ENCODE peak calls at places on chromosomes 3 and 15, in six cellular contexts. B, V, N, G, O and P are unnamed samples.

GRCh38 chr15:60760646-60761504 is 281.9 kb upstream of the ICE2 start:
- DNase-seq in B (no peak), V (no peak), N (peak; percentile 48), G (no peak), O (no peak), P (no peak)

GRCh38 chr3:33392703-33393125 is 47.5 kb downstream of the UBP1 start:
- DNase-seq in B (no peak), V (no peak), N (peak; percentile 93), G (no peak), O (peak; percentile 80), P (peak; percentile 5)

GRCh38 chr3:172882563-172882962 is 132.0 kb downstream of the ECT2 start:
- DNase-seq in B (no peak), V (no peak), N (no peak), G (no peak), O (no peak), P (no peak)

GRCh38 chr3:85939026-85939616 is 980.3 kb downstream of the CADM2 start:
- DNase-seq in B (no peak), V (no peak), N (peak; percentile 46), G (no peak), O (peak; percentile 8), P (no peak)

GRCh38 chr3:130759692-130760338 is 13.2 kb upstream of the PIK3R4 start:
- DNase-seq in B (peak; percentile 78), V (peak; percentile 43), N (peak; percentile 33), G (no peak), O (peak; percentile 79), P (peak; percentile 85)

GRCh38 chr15:99682455-99682854 is 50.8 kb downstream of the LYSMD4 start:
- DNase-seq in B (no peak), V (no peak), N (peak; percentile 92), G (no peak), O (peak; percentile 93), P (no peak)

GRCh38 chr15:90750186-90750585 is 33.0 kb downstream of the BLM start:
- DNase-seq in B (peak; percentile 67), V (no peak), N (peak; percentile 43), G (no peak), O (no peak), P (no peak)

GRCh38 chr15:84795186-84795585 is 22.0 kb upstream of the ALPK3 start:
- DNase-seq in B (no peak), V (no peak), N (no peak), G (no peak), O (no peak), P (no peak)

GRCh38 chr3:151356791-151357460 is 27.6 kb upstream of the P2RY13 start:
- DNase-seq in B (no peak), V (no peak), N (peak; percentile 71), G (no peak), O (peak; percentile 20), P (peak; percentile 9)

GRCh38 chr15:70057931-70058641 is 39.6 kb downstream of the TLE3 start:
- DNase-seq in B (no peak), V (no peak), N (no peak), G (no peak), O (no peak), P (no peak)

GRCh38 chr3:38843898-38844297 is 27.9 kb upstream of the SCN10A start:
- DNase-seq in B (peak; percentile 18), V (no peak), N (peak; percentile 44), G (no peak), O (peak; percentile 86), P (peak; percentile 37)

GRCh38 chr3:171126478-171127214 is 100.1 kb upstream of the SLC2A2 start:
- DNase-seq in B (no peak), V (no peak), N (no peak), G (no peak), O (no peak), P (no peak)

GRCh38 chr3:69462022-69462825 is 76.3 kb upstream of the FRMD4B start:
- DNase-seq in B (no peak), V (no peak), N (no peak), G (no peak), O (no peak), P (no peak)

GRCh38 chr3:136960838-136961836 is 3.4 kb downstream of the IL20RB start:
- DNase-seq in B (no peak), V (no peak), N (peak; percentile 53), G (no peak), O (no peak), P (peak; percentile 49)

GRCh38 chr15:83320831-83321230 is 36.4 kb upstream of the BNC1 start:
- DNase-seq in B (no peak), V (no peak), N (no peak), G (no peak), O (peak; percentile 73), P (no peak)

GRCh38 chr3:159583662-159584061 is 405.0 kb upstream of the IL12A start:
- DNase-seq in B (no peak), V (no peak), N (peak; percentile 51), G (no peak), O (no peak), P (no peak)

GRCh38 chr3:38519651-38520050 is 23.5 kb downstream of the EXOG start:
- DNase-seq in B (no peak), V (no peak), N (no peak), G (no peak), O (no peak), P (no peak)

GRCh38 chr3:27345959-27346865 is 23.0 kb downstream of the NEK10 start:
- DNase-seq in B (no peak), V (no peak), N (no peak), G (no peak), O (no peak), P (no peak)

GRCh38 chr15:57444877-57445513 is 68.7 kb downstream of the CGNL1 start:
- DNase-seq in B (no peak), V (no peak), N (peak; percentile 56), G (no peak), O (peak; percentile 47), P (no peak)

GRCh38 chr3:12393894-12394293 is 90.4 kb upstream of the TSEN2 start:
- DNase-seq in B (no peak), V (no peak), N (peak; percentile 49), G (no peak), O (peak; percentile 98), P (no peak)

GRCh38 chr3:152175576-152175883 is 93.2 kb upstream of the MBNL1 start:
- DNase-seq in B (no peak), V (no peak), N (peak; percentile 96), G (no peak), O (peak; percentile 89), P (no peak)

GRCh38 chr3:106302451-106303221 is 433.8 kb upstream of the CBLB start:
- DNase-seq in B (peak; percentile 97), V (no peak), N (no peak), G (no peak), O (no peak), P (no peak)

GRCh38 chr3:179794355-179794754 is 141.5 kb downstream of the USP13 start:
- DNase-seq in B (no peak), V (no peak), N (no peak), G (no peak), O (no peak), P (no peak)

GRCh38 chr15:93135459-93135858 is 46.4 kb upstream of the RGMA start:
- DNase-seq in B (no peak), V (no peak), N (no peak), G (no peak), O (no peak), P (no peak)

GRCh38 chr15:69973102-69973714 is 124.5 kb downstream of the TLE3 start:
- DNase-seq in B (peak; percentile 68), V (peak; percentile 29), N (peak; percentile 52), G (no peak), O (peak; percentile 64), P (peak; percentile 66)

GRCh38 chr3:190003730-190004129 is 117.0 kb downstream of the P3H2 start:
- DNase-seq in B (no peak), V (no peak), N (peak; percentile 95), G (no peak), O (peak; percentile 65), P (peak; percentile 60)

DNA sequence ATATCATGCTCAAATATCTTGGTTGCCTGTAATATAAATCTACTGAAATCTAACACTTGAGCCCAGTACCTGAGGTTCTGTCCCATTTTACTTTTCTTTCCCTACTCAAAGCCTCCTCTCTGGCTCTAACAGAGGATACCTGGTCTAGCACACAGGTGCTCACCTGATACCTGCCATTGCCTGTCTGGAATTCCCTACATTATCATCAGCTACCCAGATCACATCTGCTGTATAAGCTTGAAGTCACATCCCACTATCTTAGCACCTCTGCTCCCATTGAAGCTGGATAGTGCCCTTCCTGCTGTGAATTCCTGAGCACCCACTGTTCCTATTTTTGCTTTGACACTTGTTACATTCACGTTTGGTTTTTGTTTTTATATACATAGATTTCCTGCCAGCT is 30.5 kb downstream of the GYG1 start:
- DNase-seq in B (no peak), V (no peak), N (no peak), G (no peak), O (no peak), P (no peak)
- TF ChIP-seq CTCF in B (no peak), V (no peak), N (no peak), G (no peak), O (no peak), P (no peak)

DNA sequence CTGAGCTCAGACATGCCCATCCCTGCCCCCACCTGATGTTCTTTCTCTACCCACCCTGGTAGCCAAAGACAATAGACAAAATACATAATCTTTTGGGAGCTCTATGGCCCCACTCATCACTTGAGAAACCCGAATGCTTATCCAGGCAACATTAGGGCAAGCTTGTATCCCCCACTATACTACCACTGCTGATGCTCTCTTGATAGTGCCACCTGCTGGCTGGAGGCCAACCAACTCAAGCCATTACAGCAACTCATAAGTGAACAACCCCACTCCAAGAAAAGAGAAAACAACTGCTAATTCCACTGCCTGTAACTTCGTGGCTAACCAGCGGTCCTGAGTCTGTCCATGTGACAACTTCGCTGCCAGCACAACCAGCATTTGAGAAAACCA is 342.5 kb upstream of the TGFBR2 start:
- DNase-seq in B (no peak), V (no peak), N (no peak), G (no peak), O (no peak), P (no peak)
- TF ChIP-seq CTCF in B (no peak), V (no peak), N (no peak), G (no peak), O (no peak), P (no peak)

GRCh38 chr3:40602778-40603385 is 78.1 kb downstream of the ZNF621 start:
- DNase-seq in B (no peak), V (no peak), N (peak; percentile 32), G (no peak), O (no peak), P (no peak)
- TF ChIP-seq CTCF in B (no peak), V (no peak), N (no peak), G (no peak), O (no peak), P (no peak)

GRCh38 chr3:127002195-127003174 is 19.6 kb downstream of the PLXNA1 start:
- DNase-seq in B (peak; percentile 88), V (peak; percentile 86), N (peak; percentile 93), G (peak; percentile 94), O (peak; percentile 92), P (peak; percentile 82)
- TF ChIP-seq CTCF in B (peak; percentile 52), V (peak; percentile 47), N (peak; percentile 50), G (no peak), O (peak; percentile 52), P (peak; percentile 30)

GRCh38 chr15:63022663-63023062 is 19.9 kb upstream of the TPM1 start:
- DNase-seq in B (no peak), V (no peak), N (no peak), G (no peak), O (no peak), P (no peak)
- TF ChIP-seq CTCF in B (no peak), V (no peak), N (no peak), G (no peak), O (no peak), P (no peak)

DNA sequence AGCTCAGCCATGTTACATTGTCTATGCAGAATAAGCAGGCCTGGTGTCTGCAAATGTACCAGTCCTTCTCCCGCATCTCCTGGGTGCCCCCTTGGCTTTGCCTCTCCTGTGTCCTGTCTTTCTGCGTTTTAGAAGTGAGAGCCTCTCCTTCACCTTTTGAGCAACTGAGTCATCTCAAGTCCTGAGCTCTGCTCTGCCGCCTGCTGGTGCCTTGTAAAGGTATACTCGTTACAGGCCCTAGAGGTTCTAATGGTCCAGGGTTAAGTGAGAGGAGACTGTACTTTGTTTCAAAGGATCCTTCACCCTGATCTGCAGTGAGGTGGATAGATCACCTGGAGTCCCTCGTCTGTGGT is 12.6 kb downstream of the GHRL start:
- DNase-seq in B (no peak), V (no peak), N (no peak), G (no peak), O (no peak), P (no peak)
- TF ChIP-seq CTCF in B (no peak), V (no peak), N (peak; percentile 4), G (no peak), O (peak; percentile 8), P (no peak)